ENCODE peak calls at places on chromosomes 2 and 18, in four cellular contexts. One of them, this sample, is unnamed.

GRCh38 chr2:161976300-161976699 is 97.7 kb downstream of the DPP4 start:
- DNase-seq in CD8-positive, alpha-beta T cell: no peak
- DNase-seq in right lobe of liver: no peak
- DNase-seq in fibroblast of lung: no peak
- DNase-seq in this sample: no peak

GRCh38 chr2:40279001-40279400 is 172.9 kb downstream of the SLC8A1 start:
- DNase-seq in CD8-positive, alpha-beta T cell: no peak
- DNase-seq in right lobe of liver: no peak
- DNase-seq in fibroblast of lung: peak; percentile 54
- DNase-seq in this sample: no peak

GRCh38 chr18:11518788-11519685 is 90.4 kb upstream of the SLC35G4 start:
- DNase-seq in CD8-positive, alpha-beta T cell: no peak
- DNase-seq in right lobe of liver: peak; percentile 60
- DNase-seq in fibroblast of lung: peak; percentile 65
- DNase-seq in this sample: peak; percentile 63

GRCh38 chr18:47899107-47899840 is 31.2 kb downstream of the SMAD2 start:
- DNase-seq in CD8-positive, alpha-beta T cell: no peak
- DNase-seq in right lobe of liver: no peak
- DNase-seq in fibroblast of lung: no peak
- DNase-seq in this sample: no peak

GRCh38 chr2:124983595-124983994 is 958.5 kb downstream of the CNTNAP5 start:
- DNase-seq in CD8-positive, alpha-beta T cell: no peak
- DNase-seq in right lobe of liver: no peak
- DNase-seq in fibroblast of lung: peak; percentile 74
- DNase-seq in this sample: no peak

GRCh38 chr2:148048475-148049221 is 27.8 kb downstream of the MBD5 start:
- DNase-seq in CD8-positive, alpha-beta T cell: no peak
- DNase-seq in right lobe of liver: no peak
- DNase-seq in fibroblast of lung: peak; percentile 3
- DNase-seq in this sample: no peak

GRCh38 chr2:115165529-115166109 is 723.2 kb downstream of the DPP10 start:
- DNase-seq in CD8-positive, alpha-beta T cell: no peak
- DNase-seq in right lobe of liver: no peak
- DNase-seq in fibroblast of lung: peak; percentile 41
- DNase-seq in this sample: no peak

GRCh38 chr2:230795856-230796255 is 68.9 kb upstream of the ITM2C start:
- DNase-seq in CD8-positive, alpha-beta T cell: no peak
- DNase-seq in right lobe of liver: no peak
- DNase-seq in fibroblast of lung: peak; percentile 78
- DNase-seq in this sample: no peak

GRCh38 chr2:217162533-217162932 is 302.7 kb upstream of the TNP1 start:
- DNase-seq in CD8-positive, alpha-beta T cell: peak; percentile 32
- DNase-seq in right lobe of liver: no peak
- DNase-seq in fibroblast of lung: peak; percentile 97
- DNase-seq in this sample: peak; percentile 59

GRCh38 chr18:44803019-44803650 is 122.4 kb downstream of the SETBP1 start:
- DNase-seq in CD8-positive, alpha-beta T cell: no peak
- DNase-seq in right lobe of liver: no peak
- DNase-seq in fibroblast of lung: peak; percentile 93
- DNase-seq in this sample: no peak

GRCh38 chr2:160294339-160294803 is 94.3 kb upstream of the ITGB6 start:
- DNase-seq in CD8-positive, alpha-beta T cell: no peak
- DNase-seq in right lobe of liver: peak; percentile 60
- DNase-seq in fibroblast of lung: peak; percentile 93
- DNase-seq in this sample: no peak

GRCh38 chr2:107195631-107196030 is 309.7 kb upstream of the ST6GAL2 start:
- DNase-seq in CD8-positive, alpha-beta T cell: no peak
- DNase-seq in right lobe of liver: no peak
- DNase-seq in fibroblast of lung: no peak
- DNase-seq in this sample: no peak

GRCh38 chr2:161005170-161005569 is 155.1 kb upstream of the TANK start:
- DNase-seq in CD8-positive, alpha-beta T cell: no peak
- DNase-seq in right lobe of liver: no peak
- DNase-seq in fibroblast of lung: no peak
- DNase-seq in this sample: no peak

GRCh38 chr2:15949551-15949950 is 9.2 kb downstream of the MYCN start:
- DNase-seq in CD8-positive, alpha-beta T cell: no peak
- DNase-seq in right lobe of liver: no peak
- DNase-seq in fibroblast of lung: no peak
- DNase-seq in this sample: no peak

GRCh38 chr2:675982-676646 is 1.1 kb downstream of the TMEM18 start:
- DNase-seq in CD8-positive, alpha-beta T cell: peak; percentile 60
- DNase-seq in right lobe of liver: no peak
- DNase-seq in fibroblast of lung: peak; percentile 88
- DNase-seq in this sample: no peak

GRCh38 chr18:74303936-74304335 is 11.7 kb upstream of the C18orf63 start:
- DNase-seq in CD8-positive, alpha-beta T cell: no peak
- DNase-seq in right lobe of liver: no peak
- DNase-seq in fibroblast of lung: peak; percentile 31
- DNase-seq in this sample: no peak

GRCh38 chr2:135629520-135629919 is 98.2 kb downstream of the R3HDM1 start:
- DNase-seq in CD8-positive, alpha-beta T cell: no peak
- DNase-seq in right lobe of liver: no peak
- DNase-seq in fibroblast of lung: no peak
- DNase-seq in this sample: no peak

GRCh38 chr2:237227190-237227988 is 141.7 kb downstream of the COPS8 start:
- DNase-seq in CD8-positive, alpha-beta T cell: no peak
- DNase-seq in right lobe of liver: no peak
- DNase-seq in fibroblast of lung: peak; percentile 91
- DNase-seq in this sample: no peak

GRCh38 chr2:232013701-232014353 is 52.3 kb downstream of the DIS3L2 start:
- DNase-seq in CD8-positive, alpha-beta T cell: no peak
- DNase-seq in right lobe of liver: no peak
- DNase-seq in fibroblast of lung: peak; percentile 92
- DNase-seq in this sample: no peak

GRCh38 chr2:72000110-72000509 is 147.6 kb downstream of the CYP26B1 start:
- DNase-seq in CD8-positive, alpha-beta T cell: no peak
- DNase-seq in right lobe of liver: no peak
- DNase-seq in fibroblast of lung: no peak
- DNase-seq in this sample: no peak

GRCh38 chr2:3867451-3867850 is 164.1 kb downstream of the DCDC2C start:
- DNase-seq in CD8-positive, alpha-beta T cell: no peak
- DNase-seq in right lobe of liver: no peak
- DNase-seq in fibroblast of lung: no peak
- DNase-seq in this sample: no peak

GRCh38 chr2:120005834-120006521 is 6.9 kb upstream of the EPB41L5 start:
- DNase-seq in CD8-positive, alpha-beta T cell: no peak
- DNase-seq in right lobe of liver: no peak
- DNase-seq in fibroblast of lung: no peak
- DNase-seq in this sample: no peak

GRCh38 chr18:59874166-59874565 is 25.6 kb upstream of the PMAIP1 start:
- DNase-seq in CD8-positive, alpha-beta T cell: no peak
- DNase-seq in right lobe of liver: no peak
- DNase-seq in fibroblast of lung: peak; percentile 92
- DNase-seq in this sample: no peak

GRCh38 chr2:222304737-222305509 is 6.1 kb upstream of the PAX3 start:
- DNase-seq in CD8-positive, alpha-beta T cell: no peak
- DNase-seq in right lobe of liver: no peak
- DNase-seq in fibroblast of lung: no peak
- DNase-seq in this sample: no peak

GRCh38 chr2:12617853-12618252 is 98.9 kb upstream of the TRIB2 start:
- DNase-seq in CD8-positive, alpha-beta T cell: no peak
- DNase-seq in right lobe of liver: no peak
- DNase-seq in fibroblast of lung: no peak
- DNase-seq in this sample: no peak

GRCh38 chr18:8623549-8624106 is 14.4 kb downstream of the RAB12 start:
- DNase-seq in CD8-positive, alpha-beta T cell: no peak
- DNase-seq in right lobe of liver: no peak
- DNase-seq in fibroblast of lung: peak; percentile 22
- DNase-seq in this sample: no peak

GRCh38 chr2:205270689-205271088 is 411.6 kb upstream of the NRP2 start:
- DNase-seq in CD8-positive, alpha-beta T cell: no peak
- DNase-seq in right lobe of liver: no peak
- DNase-seq in fibroblast of lung: no peak
- DNase-seq in this sample: no peak

GRCh38 chr2:231688616-231689508 is 19.5 kb upstream of the PTMA start:
- DNase-seq in CD8-positive, alpha-beta T cell: no peak
- DNase-seq in right lobe of liver: no peak
- DNase-seq in fibroblast of lung: no peak
- DNase-seq in this sample: no peak

GRCh38 chr2:52456759-52457377 is 1310.7 kb upstream of the CHAC2 start:
- DNase-seq in CD8-positive, alpha-beta T cell: no peak
- DNase-seq in right lobe of liver: no peak
- DNase-seq in fibroblast of lung: no peak
- DNase-seq in this sample: no peak

GRCh38 chr2:41928593-41928992 is 119.2 kb upstream of the PKDCC start:
- DNase-seq in CD8-positive, alpha-beta T cell: no peak
- DNase-seq in right lobe of liver: no peak
- DNase-seq in fibroblast of lung: peak; percentile 78
- DNase-seq in this sample: no peak

GRCh38 chr2:6828299-6828584 is 37.5 kb downstream of the CMPK2 start:
- DNase-seq in CD8-positive, alpha-beta T cell: no peak
- DNase-seq in right lobe of liver: no peak
- DNase-seq in fibroblast of lung: peak; percentile 66
- DNase-seq in this sample: peak; percentile 63

GRCh38 chr2:158510887-158511286 is 54.1 kb downstream of the PKP4 start:
- DNase-seq in CD8-positive, alpha-beta T cell: no peak
- DNase-seq in right lobe of liver: no peak
- DNase-seq in fibroblast of lung: no peak
- DNase-seq in this sample: no peak

GRCh38 chr2:46187112-46187618 is 110.0 kb upstream of the EPAS1 start:
- DNase-seq in CD8-positive, alpha-beta T cell: no peak
- DNase-seq in right lobe of liver: peak; percentile 85
- DNase-seq in fibroblast of lung: peak; percentile 82
- DNase-seq in this sample: peak; percentile 35

DNA sequence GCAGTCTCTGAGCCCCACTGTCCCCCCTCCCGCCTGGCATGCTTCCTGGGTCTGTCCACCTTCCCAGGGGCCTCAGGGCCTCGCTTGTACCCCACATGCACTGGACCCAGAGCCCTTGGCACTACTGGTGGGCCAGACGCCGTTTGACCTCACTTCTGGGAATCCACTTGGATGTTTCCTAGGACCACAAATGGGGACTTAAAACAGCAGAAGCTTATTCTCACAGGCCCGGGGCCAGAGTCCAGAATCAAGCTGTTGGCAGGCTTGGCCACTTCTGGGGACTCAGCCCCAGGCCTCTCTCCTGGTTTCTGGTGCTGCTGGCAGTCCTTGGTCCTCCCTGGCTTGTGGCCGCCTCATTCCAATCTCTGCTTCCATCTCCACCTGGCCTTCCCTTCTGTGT is 19.6 kb downstream of the ANO7 start:
- DNase-seq in CD8-positive, alpha-beta T cell: no peak
- DNase-seq in right lobe of liver: no peak
- DNase-seq in fibroblast of lung: no peak
- DNase-seq in this sample: no peak
- H3K4me3 ChIP-seq in CD8-positive, alpha-beta T cell: no peak overlapping the region
- H3K4me3 ChIP-seq in right lobe of liver: no peak overlapping the region
- H3K4me3 ChIP-seq in fibroblast of lung: no peak overlapping the region
- H3K4me3 ChIP-seq in this sample: no peak overlapping the region

GRCh38 chr2:134348239-134348638 is 94.4 kb downstream of the MGAT5 start:
- DNase-seq in CD8-positive, alpha-beta T cell: no peak
- DNase-seq in right lobe of liver: no peak
- DNase-seq in fibroblast of lung: no peak
- DNase-seq in this sample: no peak
- H3K4me3 ChIP-seq in CD8-positive, alpha-beta T cell: no peak overlapping the region
- H3K4me3 ChIP-seq in right lobe of liver: no peak overlapping the region
- H3K4me3 ChIP-seq in fibroblast of lung: no peak overlapping the region
- H3K4me3 ChIP-seq in this sample: no peak overlapping the region

GRCh38 chr2:176084629-176085119 is 912 bp upstream of the EVX2 start:
- DNase-seq in CD8-positive, alpha-beta T cell: no peak
- DNase-seq in right lobe of liver: no peak
- DNase-seq in fibroblast of lung: no peak
- DNase-seq in this sample: no peak
- H3K4me3 ChIP-seq in CD8-positive, alpha-beta T cell: no peak overlapping the region
- H3K4me3 ChIP-seq in right lobe of liver: no peak overlapping the region
- H3K4me3 ChIP-seq in fibroblast of lung: no peak overlapping the region
- H3K4me3 ChIP-seq in this sample: no peak overlapping the region

DNA sequence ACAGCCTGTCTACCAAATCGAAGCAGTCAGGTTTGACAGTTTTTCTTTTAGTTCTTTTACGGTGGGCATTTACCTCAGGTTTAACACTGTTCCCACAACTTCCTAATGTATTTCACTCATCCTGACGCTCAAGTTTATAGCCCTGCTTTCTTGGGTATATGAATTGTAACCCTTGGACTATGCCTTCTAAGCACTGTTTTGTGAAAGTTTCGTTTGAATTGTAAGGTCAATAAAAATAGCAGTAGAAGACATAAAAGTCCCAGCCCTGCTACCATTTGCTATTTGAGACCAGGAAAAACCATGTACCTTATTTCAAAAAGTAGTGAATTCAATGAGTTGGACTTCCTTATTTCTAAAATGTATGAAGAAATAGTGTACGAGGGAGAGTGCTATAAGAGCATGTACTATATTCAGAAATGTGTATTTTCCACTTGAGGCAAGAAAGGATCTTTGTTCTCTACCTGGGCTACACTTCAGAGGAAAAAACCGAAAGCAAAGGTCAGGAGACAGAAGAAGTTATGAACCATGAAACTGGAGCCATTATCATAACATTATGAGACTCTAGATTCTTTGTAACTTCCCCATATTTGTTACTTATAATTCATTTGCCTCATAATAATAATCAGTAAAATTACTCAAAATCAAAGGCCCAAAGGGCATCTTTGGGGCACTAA is 1.9 kb upstream of the ZC3H15 start:
- DNase-seq in CD8-positive, alpha-beta T cell: no peak
- DNase-seq in right lobe of liver: no peak
- DNase-seq in fibroblast of lung: no peak
- DNase-seq in this sample: no peak
- H3K4me3 ChIP-seq in CD8-positive, alpha-beta T cell: no peak overlapping the region
- H3K4me3 ChIP-seq in right lobe of liver: no peak overlapping the region
- H3K4me3 ChIP-seq in fibroblast of lung: no peak overlapping the region
- H3K4me3 ChIP-seq in this sample: no peak overlapping the region

GRCh38 chr2:174340400-174341300 is 5.9 kb downstream of the SP9 start:
- DNase-seq in CD8-positive, alpha-beta T cell: no peak
- DNase-seq in right lobe of liver: no peak
- DNase-seq in fibroblast of lung: no peak
- DNase-seq in this sample: no peak
- H3K4me3 ChIP-seq in CD8-positive, alpha-beta T cell: no peak overlapping the region
- H3K4me3 ChIP-seq in right lobe of liver: no peak overlapping the region
- H3K4me3 ChIP-seq in fibroblast of lung: no peak overlapping the region
- H3K4me3 ChIP-seq in this sample: no peak overlapping the region

This sample was measured in Jurkat, Clone E6-1.